ENCODE peak calls at places on chromosomes 7 and 10, in eight cellular contexts. W, C, R, J, L, E, F and Y are unnamed samples. For H3K27me3, the result is how much of the 10 kb centered on the place peaks cover.

GRCh38 chr10:125340871-125341270 is 180.5 kb upstream of the CTBP2 start:
- DNase-seq in W (no peak), C (no peak), R (no peak), L (no peak), F (no peak), E (no peak), J (peak), Y (no peak)

GRCh38 chr10:6470894-6471618 is 109.0 kb downstream of the PRKCQ start:
- DNase-seq in L (peak), C (no peak), F (no peak), E (no peak), R (no peak), J (no peak), W (no peak), Y (no peak)

GRCh38 chr10:74150151-74151056 is at the start of gene AP3M1:
- DNase-seq in W (peak), R (peak), E (peak), L (peak), C (peak), J (peak), F (no peak), Y (peak)

GRCh38 chr10:11678074-11678793 is 63.9 kb upstream of the ECHDC3 start:
- DNase-seq in C (no peak), J (peak), F (no peak), L (no peak), W (no peak), R (no peak), E (no peak), Y (no peak)

GRCh38 chr10:14604181-14605142 is 170.2 kb downstream of the FAM107B start:
- DNase-seq in W (peak), E (peak), J (peak), L (peak), C (peak), R (peak), F (peak), Y (peak)

GRCh38 chr10:9149134-9149533 is 1094.6 kb downstream of the GATA3 start:
- DNase-seq in E (no peak), F (no peak), W (no peak), L (no peak), C (no peak), R (no peak), J (no peak), Y (no peak)

GRCh38 chr7:105199372-105199771 is 185.4 kb downstream of the KMT2E start:
- DNase-seq in C (no peak), E (no peak), J (peak), F (no peak), R (no peak), L (no peak), W (no peak), Y (no peak)

GRCh38 chr10:58189269-58189668 is 78.4 kb downstream of the IPMK start:
- DNase-seq in J (peak), C (peak), R (no peak), W (no peak), L (no peak), F (no peak), E (no peak), Y (no peak)

GRCh38 chr7:91869661-91870060 is 10.8 kb downstream of the MTERF1 start:
- DNase-seq in J (no peak), R (no peak), E (no peak), F (no peak), L (no peak), W (no peak), C (no peak), Y (no peak)

DNA sequence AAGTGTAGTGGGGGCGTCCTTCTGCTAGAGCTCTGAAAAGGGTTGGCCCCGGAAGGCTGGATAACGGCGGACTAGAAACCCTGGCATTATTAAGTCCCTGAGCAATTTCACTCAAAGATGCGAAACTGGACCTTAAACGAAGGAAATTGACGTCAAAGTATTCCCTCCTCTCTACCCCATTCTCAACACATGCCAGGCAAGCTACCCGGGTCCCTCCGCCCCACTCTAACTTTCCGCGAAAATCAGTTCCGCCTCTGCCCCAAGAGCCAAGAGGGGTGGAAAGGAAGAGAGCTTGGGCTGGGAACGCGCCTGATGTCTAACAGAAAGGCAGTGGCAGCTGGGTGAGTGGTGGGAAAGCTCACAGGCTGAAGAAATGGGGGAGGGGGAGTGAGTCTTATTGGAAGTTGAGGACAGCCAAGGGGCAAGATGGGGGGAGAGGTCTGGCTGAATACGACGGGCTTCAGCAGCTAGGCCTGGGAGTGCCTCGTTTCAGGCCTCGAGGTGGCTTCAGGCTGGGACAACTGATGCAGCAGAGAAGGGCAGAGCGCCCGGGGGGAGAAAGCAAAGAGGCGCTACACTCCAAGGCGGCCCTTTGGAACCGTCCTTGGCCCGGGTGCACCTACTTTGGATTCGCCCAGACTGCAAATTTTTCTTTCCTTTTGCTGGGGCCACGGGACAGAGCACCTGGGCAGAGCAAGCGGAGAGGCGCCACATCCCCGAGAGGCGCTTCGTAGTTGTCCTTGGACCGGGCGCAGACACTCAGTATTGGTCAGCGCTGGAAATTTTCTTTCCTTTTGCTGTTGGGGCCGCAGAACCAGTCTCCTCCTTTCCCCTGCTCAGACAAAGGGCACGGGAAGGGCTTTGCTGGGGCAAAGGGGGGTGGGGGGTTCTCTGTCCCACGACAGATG is 2.0 kb upstream of the FEZF1 start:
- DNase-seq in E (no peak), J (no peak), L (no peak), F (no peak), C (no peak), R (no peak), W (no peak), Y (no peak)
- H3K4me3 ChIP-seq in E (peak), J (no peak), L (peak), F (no peak), C (no peak), R (no peak), W (no peak), Y (no peak)

GRCh38 chr10:97254694-97255093 is 37.7 kb downstream of the ARHGAP19 start:
- DNase-seq in E (no peak), W (no peak), L (no peak), R (no peak), J (no peak), C (no peak), F (no peak), Y (no peak)

GRCh38 chr10:97259119-97259518 is 33.3 kb downstream of the ARHGAP19 start:
- DNase-seq in C (no peak), L (no peak), E (no peak), R (no peak), W (no peak), J (no peak), F (no peak), Y (no peak)

GRCh38 chr10:97261188-97261587 is 31.2 kb downstream of the ARHGAP19 start:
- DNase-seq in E (no peak), C (no peak), F (no peak), J (no peak), L (no peak), W (no peak), R (no peak), Y (no peak)

GRCh38 chr10:97255512-97256293 is 36.7 kb downstream of the ARHGAP19 start:
- DNase-seq in W (no peak), L (no peak), F (no peak), R (no peak), J (no peak), C (no peak), E (no peak), Y (no peak)

GRCh38 chr10:97256356-97256755 is 36.1 kb downstream of the ARHGAP19 start:
- DNase-seq in W (no peak), L (no peak), J (no peak), E (no peak), R (no peak), F (no peak), C (no peak), Y (no peak)
- H3K27ac ChIP-seq in W (no peak), L (no peak), J (no peak), E (no peak), R (no peak), F (no peak), C (no peak), Y (no peak)

GRCh38 chr10:78894089-78894840 is 174.5 kb upstream of the ZMIZ1 start:
- DNase-seq in R (no peak), E (no peak), F (no peak), W (no peak), L (no peak), J (no peak), C (no peak), Y (no peak)

GRCh38 chr10:78891741-78892140 is 177.0 kb upstream of the ZMIZ1 start:
- DNase-seq in L (no peak), F (no peak), W (no peak), J (no peak), C (no peak), E (no peak), R (no peak), Y (no peak)

GRCh38 chr10:78892383-78893191 is 176.2 kb upstream of the ZMIZ1 start:
- DNase-seq in C (no peak), E (no peak), W (no peak), F (no peak), J (no peak), L (no peak), R (no peak), Y (no peak)

GRCh38 chr10:78894841-78895195 is 173.9 kb upstream of the ZMIZ1 start:
- DNase-seq in J (no peak), L (no peak), E (no peak), W (no peak), F (no peak), R (no peak), C (no peak), Y (no peak)

DNA sequence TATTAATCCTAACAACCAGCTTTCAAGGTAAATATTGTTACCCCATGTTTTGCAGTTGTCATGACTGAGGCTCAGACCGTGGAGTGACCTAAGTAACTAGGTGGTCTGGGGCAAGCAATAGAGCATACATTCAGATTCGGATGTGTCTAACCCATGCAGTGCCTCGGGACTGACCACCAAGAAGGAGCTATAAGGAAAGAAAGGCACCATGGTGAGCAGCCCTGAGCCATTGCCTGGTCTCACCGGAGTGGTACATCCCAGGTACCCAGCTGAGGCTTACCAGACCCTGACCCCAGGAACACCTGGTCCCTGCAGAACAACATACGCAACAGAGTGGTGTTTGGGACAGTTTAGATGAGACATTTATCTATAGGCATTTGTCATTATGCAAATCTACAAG is 175.5 kb upstream of the ZMIZ1 start:
- DNase-seq in C (no peak), F (no peak), E (no peak), L (no peak), W (no peak), J (no peak), R (no peak), Y (no peak)
- H3K27me3 ChIP-seq in C (under half), F (under half), E (under half), L (under half), W (under half), J (under half), R (under half), Y (under half)

GRCh38 chr10:101234333-101234732 is 5.1 kb upstream of the LBX1 start:
- DNase-seq in C (no peak), W (no peak), E (no peak), L (no peak), J (no peak), R (no peak), F (no peak), Y (no peak)
- H3K4me3 ChIP-seq in C (no peak), W (no peak), E (no peak), L (no peak), J (no peak), R (no peak), F (no peak), Y (no peak)

GRCh38 chr10:90857635-90858488 is at the start of gene HTR7:
- DNase-seq in F (peak), C (peak), J (no peak), W (peak), L (peak), E (peak), R (peak), Y (peak)
- H3K27ac ChIP-seq in F (no peak), C (no peak), J (peak), W (no peak), L (peak), E (peak), R (peak), Y (peak)

GRCh38 chr7:36366649-36367560 is 22.8 kb upstream of the ANLN start:
- DNase-seq in E (peak), W (peak), L (peak), J (peak), R (peak), C (peak), F (peak), Y (peak)
- H3K27me3 ChIP-seq in E (under half), W (under half), L (under half), J (under half), R (under half), C (half or more), F (under half), Y (under half)

DNA sequence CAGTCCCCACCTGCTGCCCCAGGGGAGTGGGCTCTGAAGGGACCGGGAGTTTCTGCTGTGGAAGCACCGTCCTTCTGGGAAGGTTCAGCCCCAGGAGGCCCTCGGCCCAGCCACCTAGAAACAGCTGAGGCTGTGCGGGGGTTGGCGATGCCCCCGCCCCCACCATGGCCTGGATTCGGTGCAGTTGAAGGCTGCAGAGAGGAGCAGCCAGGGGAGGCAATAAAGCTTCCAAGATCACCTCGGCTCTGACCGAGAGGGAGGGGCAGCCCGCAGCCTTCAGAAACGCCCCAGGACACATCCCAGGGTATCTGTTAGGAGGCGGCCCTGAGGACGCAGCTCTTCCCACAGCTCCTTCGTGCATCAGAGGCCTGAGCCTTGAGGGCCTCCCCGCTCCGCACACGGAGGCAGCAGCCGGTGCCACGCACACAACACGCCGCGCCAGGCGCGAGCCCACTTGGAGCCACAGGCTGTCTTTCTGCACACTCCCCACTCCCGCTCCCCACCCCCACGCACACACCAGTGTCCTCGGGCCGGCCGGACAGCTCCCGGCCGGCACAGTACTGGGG is 1.6 kb downstream of the KNDC1 start:
- DNase-seq in W (no peak), F (no peak), C (no peak), J (no peak), E (no peak), R (peak), L (no peak), Y (peak)
- H3K4me3 ChIP-seq in W (no peak), F (no peak), C (peak), J (no peak), E (no peak), R (peak), L (no peak), Y (no peak)

GRCh38 chr10:22319559-22320558 is 1.0 kb upstream of the BMI1 start:
- DNase-seq in E (no peak), L (no peak), J (no peak), C (no peak), R (no peak), F (no peak), W (no peak), Y (no peak)

GRCh38 chr10:22321156-22321711 is 335 bp downstream of the BMI1 start:
- DNase-seq in F (peak), W (no peak), J (peak), E (peak), C (peak), R (peak), L (peak), Y (peak)

GRCh38 chr10:22318772-22319171 is 2.1 kb upstream of the BMI1 start:
- DNase-seq in W (no peak), F (no peak), R (no peak), J (no peak), C (no peak), E (no peak), L (no peak), Y (no peak)

GRCh38 chr10:22321831-22322662 is 1.1 kb downstream of the BMI1 start:
- DNase-seq in E (peak), L (peak), R (peak), J (peak), C (peak), F (peak), W (no peak), Y (no peak)

DNA sequence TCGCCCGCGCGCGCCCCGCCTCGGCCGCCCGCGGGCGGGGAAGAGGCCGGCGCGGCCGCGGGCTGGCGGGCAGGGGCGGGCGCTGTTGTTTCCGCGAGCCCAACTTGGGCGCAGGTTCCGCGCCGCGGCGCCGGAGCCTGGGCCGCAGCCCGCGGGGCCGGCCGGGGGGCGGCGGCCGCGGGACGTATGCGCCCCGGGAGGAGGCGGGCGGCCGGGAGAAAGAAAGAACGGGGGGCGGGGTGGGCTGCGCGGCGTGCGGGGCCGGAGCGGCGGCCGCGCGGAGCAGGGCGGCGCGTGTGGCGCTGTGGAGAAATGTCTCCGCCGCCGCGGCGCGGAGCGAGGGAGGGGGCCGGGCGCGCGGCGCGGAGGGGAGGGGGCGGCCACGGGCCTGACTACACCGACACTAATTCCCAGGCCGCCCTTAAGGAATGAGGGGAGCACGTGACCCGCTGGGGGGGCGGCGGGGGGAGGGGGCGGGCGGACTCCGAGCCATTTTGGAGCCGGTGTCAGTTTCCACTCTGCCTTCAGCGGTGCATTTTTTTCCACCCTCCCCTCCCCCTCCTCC is at the start of gene BMI1:
- DNase-seq in J (peak), R (peak), F (peak), W (peak), L (peak), E (peak), C (peak), Y (peak)
- H3K27ac ChIP-seq in J (peak), R (peak), F (peak), W (peak), L (peak), E (peak), C (peak), Y (peak)

DNA sequence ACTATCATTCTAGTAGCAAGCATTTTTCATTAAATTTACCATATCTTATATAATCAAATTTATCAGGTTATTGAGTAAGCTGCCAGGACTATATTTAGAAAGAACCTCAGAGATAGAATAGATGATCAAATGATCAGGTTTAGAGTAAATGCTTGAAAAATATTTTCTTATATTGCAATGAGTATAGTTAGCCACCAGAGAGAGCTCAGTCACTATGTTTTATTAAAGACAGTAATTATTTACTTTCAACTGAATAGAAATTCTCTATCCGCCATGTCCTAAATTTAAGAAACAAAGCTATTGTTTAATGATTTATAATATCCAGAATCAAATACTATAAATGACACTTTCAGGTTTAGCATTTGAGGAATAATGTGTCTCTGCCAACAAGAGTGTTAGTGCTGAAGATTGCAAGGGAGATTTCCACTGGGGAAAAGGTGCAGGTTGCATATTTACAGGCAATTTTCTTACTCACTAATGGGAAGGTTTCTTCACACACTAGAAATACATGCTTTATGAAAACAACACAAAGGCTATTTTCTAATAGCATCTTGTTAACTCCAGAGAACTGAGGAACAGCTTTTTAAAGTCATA is 184.7 kb downstream of the DGKB start:
- DNase-seq in J (peak), W (no peak), R (no peak), F (no peak), L (no peak), C (peak), E (no peak), Y (no peak)
- H3K27me3 ChIP-seq in J (under half), W (under half), R (under half), F (under half), L (under half), C (under half), E (under half), Y (under half)

DNA sequence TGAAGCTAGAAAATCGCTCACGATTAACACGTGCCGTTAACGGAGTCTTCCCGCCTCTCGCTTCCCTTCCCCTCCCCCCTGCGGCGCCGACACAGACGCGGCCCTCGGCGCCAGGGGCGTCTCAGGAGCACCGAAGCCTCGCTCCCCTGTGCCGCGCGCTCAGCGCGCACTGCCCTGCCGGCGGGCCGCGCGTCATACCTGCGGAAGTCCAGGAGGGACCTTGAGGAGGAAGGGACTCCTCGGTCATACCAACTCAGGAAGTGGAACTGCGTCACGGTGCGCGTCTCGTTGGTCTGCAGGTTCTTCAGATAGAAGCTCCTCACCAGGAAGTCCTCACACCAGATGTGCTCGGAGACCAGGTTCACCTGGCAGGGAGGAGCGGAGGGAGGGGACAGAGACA is 239.6 kb downstream of the DNAJB6 start:
- DNase-seq in F (peak), C (no peak), W (no peak), L (no peak), J (no peak), R (no peak), E (no peak), Y (peak)
- H3K4me3 ChIP-seq in F (no peak), C (no peak), W (no peak), L (no peak), J (no peak), R (no peak), E (no peak), Y (no peak)